ENCODE peak calls at places on chromosomes 2 and 18, in ten cellular contexts. P is stomach; A is transverse colon; E is cardiac muscle cell; Z is psoas muscle; C is mucosa of descending colon; N is CD8-positive, alpha-beta memory T cell; U is upper lobe of right lung; X is effector memory CD4-positive, alpha-beta T cell; K is aorta. L is an unnamed sample. For H3K9me3 and H3K4me1, the result is how much of the 10 kb centered on the place peaks cover.

GRCh38 chr2:199303814-199304213 is 153.9 kb downstream of the SATB2 start:
- DNase-seq in P (no peak), A (no peak), E (no peak), Z (no peak), C (no peak), N (no peak), U (no peak), X (no peak), K (peak), L (no peak)

GRCh38 chr2:28644760-28645159 is 106.9 kb upstream of the PPP1CB start:
- DNase-seq in P (no peak), A (no peak), E (no peak), Z (no peak), C (no peak), N (no peak), U (no peak), X (no peak), K (peak), L (no peak)

GRCh38 chr2:208406474-208407451 is at the start of gene PTH2R:
- DNase-seq in P (no peak), A (no peak), E (peak), Z (peak), C (peak), N (no peak), U (peak), X (no peak), K (peak), L (peak)

GRCh38 chr2:95231723-95232122 is 24.4 kb downstream of the ZNF892 start:
- DNase-seq in P (peak), A (peak), E (peak), Z (no peak), C (no peak), N (no peak), U (peak), X (no peak), K (no peak), L (no peak)

GRCh38 chr18:8943900-8944870 is 158.3 kb upstream of the NDUFV2 start:
- DNase-seq in P (no peak), A (no peak), E (no peak), Z (no peak), C (no peak), N (no peak), U (no peak), X (no peak), K (no peak), L (no peak)

GRCh38 chr18:13136056-13136688 is 82.4 kb upstream of the LDLRAD4 start:
- DNase-seq in P (no peak), A (peak), E (no peak), Z (no peak), C (no peak), N (no peak), U (no peak), X (peak), K (no peak), L (no peak)

GRCh38 chr2:190679813-190680591 is 31.1 kb downstream of the NAB1 start:
- DNase-seq in P (peak), A (peak), E (peak), Z (peak), C (peak), N (peak), U (peak), X (peak), K (peak), L (peak)

GRCh38 chr2:120403261-120403660 is 57.3 kb downstream of the INHBB start:
- DNase-seq in P (no peak), A (no peak), E (no peak), Z (no peak), C (no peak), N (no peak), U (no peak), X (no peak), K (no peak), L (no peak)

GRCh38 chr2:21627938-21628337 is 504.2 kb downstream of the TDRD15 start:
- DNase-seq in P (no peak), A (no peak), E (no peak), Z (no peak), C (no peak), N (no peak), U (no peak), X (no peak), K (no peak), L (no peak)

GRCh38 chr2:45008296-45009129 is 739 bp downstream of the SIX2 start:
- DNase-seq in P (peak), A (no peak), E (peak), Z (peak), C (peak), N (no peak), U (peak), X (no peak), K (peak), L (peak)

GRCh38 chr18:60987963-60988362 is 345.3 kb upstream of the CDH20 start:
- DNase-seq in P (no peak), A (no peak), E (no peak), Z (no peak), C (no peak), N (no peak), U (no peak), X (no peak), K (no peak), L (no peak)

GRCh38 chr2:181615086-181615635 is 41.7 kb downstream of the CERKL start:
- DNase-seq in P (no peak), A (no peak), E (no peak), Z (no peak), C (no peak), N (no peak), U (no peak), X (no peak), K (no peak), L (no peak)

GRCh38 chr2:45256867-45257641 is 247.8 kb upstream of the SIX2 start:
- DNase-seq in P (no peak), A (no peak), E (no peak), Z (no peak), C (no peak), N (no peak), U (no peak), X (no peak), K (no peak), L (peak)

GRCh38 chr2:60247471-60247870 is 306.0 kb downstream of the BCL11A start:
- DNase-seq in P (no peak), A (no peak), E (no peak), Z (no peak), C (no peak), N (no peak), U (no peak), X (no peak), K (no peak), L (no peak)

GRCh38 chr2:136384541-136385303 is 266.8 kb upstream of the CXCR4 start:
- DNase-seq in P (no peak), A (peak), E (peak), Z (no peak), C (no peak), N (peak), U (no peak), X (peak), K (no peak), L (no peak)

GRCh38 chr2:236169741-236170654 is 1.8 kb upstream of the GBX2 start:
- DNase-seq in P (no peak), A (no peak), E (no peak), Z (no peak), C (no peak), N (no peak), U (peak), X (no peak), K (no peak), L (no peak)

GRCh38 chr2:127680706-127681287 is 5.5 kb upstream of the LIMS2 start:
- DNase-seq in P (no peak), A (no peak), E (no peak), Z (no peak), C (no peak), N (no peak), U (no peak), X (no peak), K (no peak), L (no peak)
- H3K4me3 ChIP-seq in P (no peak), A (no peak), E (no peak), Z (peak), C (no peak), N (no peak), U (peak), X (no peak), K (no peak), L (peak)

GRCh38 chr2:240618776-240619175 is 6.5 kb upstream of the GPR35 start:
- DNase-seq in P (no peak), A (no peak), E (no peak), Z (no peak), C (no peak), N (no peak), U (peak), X (no peak), K (no peak), L (no peak)
- H3K9me3 ChIP-seq in P (under half), A (under half), E (under half), Z (under half), C (under half), N (under half), U (under half), X (under half), K (under half), L (under half)

GRCh38 chr18:55418439-55418838 is 169.6 kb downstream of the TCF4 start:
- DNase-seq in P (no peak), A (no peak), E (no peak), Z (no peak), C (no peak), N (no peak), U (no peak), X (no peak), K (no peak), L (no peak)
- H3K4me1 ChIP-seq in P (under half), A (under half), E (under half), Z (half or more), C (under half), N (under half), U (under half), X (under half), K (under half), L (under half)

DNA sequence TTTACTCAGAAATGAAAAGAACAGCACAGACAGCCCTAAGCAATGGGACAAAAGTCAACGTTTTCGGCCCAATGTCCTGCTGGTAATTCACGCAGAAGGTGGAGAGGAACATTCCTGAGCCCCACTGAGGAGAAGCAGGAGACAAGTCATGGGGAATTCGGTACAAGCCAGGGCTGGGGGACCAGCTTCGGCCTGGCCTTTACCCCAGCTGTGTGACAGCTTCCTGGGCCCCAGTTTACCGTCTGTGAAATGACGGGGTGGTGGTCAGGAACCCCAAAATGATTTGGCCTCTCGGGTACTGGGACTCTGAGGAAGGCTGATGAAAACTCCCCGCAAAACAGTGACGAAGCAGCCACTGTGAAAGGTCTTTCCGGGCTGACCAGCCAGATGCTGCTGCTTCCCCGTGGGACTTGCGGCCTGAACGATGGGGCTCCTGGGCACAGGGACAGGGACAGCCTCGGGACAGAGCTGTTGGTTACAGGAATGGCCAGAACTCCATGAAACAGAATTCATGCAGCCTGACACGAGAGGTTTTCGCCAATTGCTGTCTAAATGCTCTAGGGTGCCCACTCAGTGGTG is 21.6 kb downstream of the KIF1A start:
- DNase-seq in P (no peak), A (no peak), E (no peak), Z (peak), C (no peak), N (no peak), U (peak), X (no peak), K (no peak), L (peak)
- H3K4me3 ChIP-seq in P (no peak), A (no peak), E (no peak), Z (no peak), C (no peak), N (no peak), U (no peak), X (no peak), K (no peak), L (no peak)